ENCODE peak calls at places on chromosomes 1 and 21, in five cellular contexts. M, T, A, W and D are unnamed samples.

GRCh38 chr1:119779869-119780356 is 11.2 kb upstream of the HMGCS2 start:
- DNase-seq in A (peak; percentile 75), W (no peak), M (peak; percentile 64), T (no peak), D (peak; percentile 70)

GRCh38 chr1:224340711-224341384 is 10.9 kb upstream of the NVL start:
- DNase-seq in A (no peak), M (peak; percentile 54), W (peak; percentile 86), T (no peak), D (peak; percentile 36)

GRCh38 chr1:243496806-243497205 is 241.0 kb downstream of the SDCCAG8 start:
- DNase-seq in A (no peak), T (no peak), W (no peak), M (no peak), D (no peak)

GRCh38 chr1:167957710-167958109 is 20.8 kb upstream of the MPC2 start:
- DNase-seq in T (no peak), M (no peak), W (no peak), A (no peak), D (no peak)

GRCh38 chr1:2946999-2947650 is 74.1 kb upstream of the ACTRT2 start:
- DNase-seq in A (no peak), W (peak; percentile 56), M (no peak), T (no peak), D (no peak)

GRCh38 chr1:229210844-229211243 is 60.1 kb upstream of the RAB4A start:
- DNase-seq in M (no peak), A (no peak), W (no peak), T (no peak), D (no peak)

GRCh38 chr21:26116456-26117011 is 54.0 kb downstream of the APP start:
- DNase-seq in M (no peak), T (no peak), W (no peak), A (peak; percentile 28), D (no peak)

GRCh38 chr21:14366998-14367397 is 15.9 kb downstream of the HSPA13 start:
- DNase-seq in W (no peak), T (no peak), A (no peak), M (no peak), D (no peak)

GRCh38 chr21:29870814-29871213 is 69.0 kb downstream of the GRIK1 start:
- DNase-seq in T (no peak), A (no peak), M (no peak), W (no peak), D (no peak)

GRCh38 chr1:165898837-165899236 is 71.4 kb downstream of the UCK2 start:
- DNase-seq in T (no peak), A (no peak), M (no peak), W (no peak), D (no peak)

GRCh38 chr1:30302808-30303310 is 420.5 kb downstream of the MATN1 start:
- DNase-seq in M (no peak), W (no peak), T (no peak), A (no peak), D (no peak)

GRCh38 chr1:119163396-119163795 is 22.9 kb upstream of the WARS2 start:
- DNase-seq in M (no peak), T (no peak), A (no peak), W (no peak), D (no peak)

GRCh38 chr1:194538453-194538852 is 1352.0 kb upstream of the B3GALT2 start:
- DNase-seq in M (no peak), W (no peak), T (no peak), A (no peak), D (no peak)

GRCh38 chr21:42572906-42573495 is 59.3 kb downstream of the SLC37A1 start:
- DNase-seq in A (no peak), W (peak; percentile 36), T (no peak), M (peak; percentile 17), D (peak; percentile 3)

GRCh38 chr1:66311092-66311491 is 222.9 kb upstream of the SGIP1 start:
- DNase-seq in W (no peak), A (no peak), T (no peak), M (no peak), D (no peak)

GRCh38 chr1:234619794-234620247 is 9.8 kb upstream of the IRF2BP2 start:
- DNase-seq in T (no peak), M (no peak), W (no peak), A (no peak), D (no peak)

GRCh38 chr21:17532292-17532691 is 19.4 kb downstream of the CXADR start:
- DNase-seq in M (no peak), A (no peak), W (no peak), T (no peak), D (no peak)

GRCh38 chr1:66533804-66534745 is at the start of gene SGIP1:
- DNase-seq in A (no peak), W (no peak), T (no peak), M (peak; percentile 46), D (peak; percentile 18)

GRCh38 chr1:25590096-25590824 is 26.3 kb upstream of the MAN1C1 start:
- DNase-seq in A (peak; percentile 44), T (no peak), M (peak; percentile 61), W (peak; percentile 23), D (no peak)

GRCh38 chr1:173163209-173163608 is 43.9 kb downstream of the TNFSF4 start:
- DNase-seq in A (no peak), M (no peak), T (no peak), W (no peak), D (no peak)

GRCh38 chr1:244394346-244394745 is 57.4 kb downstream of the ADSS2 start:
- DNase-seq in W (no peak), T (no peak), A (no peak), M (no peak), D (no peak)

GRCh38 chr1:88524129-88524528 is 159.9 kb upstream of the PKN2 start:
- DNase-seq in T (no peak), M (no peak), W (no peak), A (no peak), D (no peak)

GRCh38 chr21:25709684-25710265 is 24.9 kb downstream of the ATP5PF start:
- DNase-seq in W (no peak), A (no peak), T (no peak), M (no peak), D (no peak)

GRCh38 chr1:31931241-31932225 is 6.6 kb downstream of the PTP4A2 start:
- DNase-seq in M (no peak), T (no peak), A (no peak), W (no peak), D (no peak)

GRCh38 chr1:184457500-184457899 is 70.7 kb downstream of the C1orf21 start:
- DNase-seq in M (no peak), A (peak; percentile 27), T (no peak), W (no peak), D (no peak)

GRCh38 chr1:59779949-59780348 is 34.8 kb upstream of the HOOK1 start:
- DNase-seq in T (no peak), A (no peak), M (no peak), W (no peak), D (no peak)

GRCh38 chr1:202563818-202564217 is 146.4 kb downstream of the SYT2 start:
- DNase-seq in A (no peak), W (no peak), T (no peak), M (no peak), D (no peak)

GRCh38 chr1:214438059-214438458 is 113.3 kb downstream of the PTPN14 start:
- DNase-seq in W (no peak), A (no peak), T (no peak), M (no peak), D (no peak)

GRCh38 chr1:94801919-94802546 is 18.1 kb upstream of the SLC44A3 start:
- DNase-seq in M (no peak), A (peak; percentile 42), T (peak; percentile 68), W (peak; percentile 82), D (peak; percentile 24)

GRCh38 chr1:160877221-160877620 is 7.8 kb downstream of the ITLN1 start:
- DNase-seq in A (no peak), M (no peak), W (no peak), T (no peak), D (no peak)

GRCh38 chr1:226655251-226656163 is 83.6 kb downstream of the ITPKB start:
- DNase-seq in W (peak; percentile 86), T (no peak), M (no peak), A (no peak), D (no peak)

GRCh38 chr1:226738421-226738994 is 574 bp downstream of the ITPKB start:
- DNase-seq in W (peak; percentile 91), M (peak; percentile 37), A (no peak), T (no peak), D (peak; percentile 48)

GRCh38 chr1:75559141-75559540 is 51.8 kb downstream of the SLC44A5 start:
- DNase-seq in M (no peak), W (no peak), A (no peak), T (no peak), D (no peak)

DNA sequence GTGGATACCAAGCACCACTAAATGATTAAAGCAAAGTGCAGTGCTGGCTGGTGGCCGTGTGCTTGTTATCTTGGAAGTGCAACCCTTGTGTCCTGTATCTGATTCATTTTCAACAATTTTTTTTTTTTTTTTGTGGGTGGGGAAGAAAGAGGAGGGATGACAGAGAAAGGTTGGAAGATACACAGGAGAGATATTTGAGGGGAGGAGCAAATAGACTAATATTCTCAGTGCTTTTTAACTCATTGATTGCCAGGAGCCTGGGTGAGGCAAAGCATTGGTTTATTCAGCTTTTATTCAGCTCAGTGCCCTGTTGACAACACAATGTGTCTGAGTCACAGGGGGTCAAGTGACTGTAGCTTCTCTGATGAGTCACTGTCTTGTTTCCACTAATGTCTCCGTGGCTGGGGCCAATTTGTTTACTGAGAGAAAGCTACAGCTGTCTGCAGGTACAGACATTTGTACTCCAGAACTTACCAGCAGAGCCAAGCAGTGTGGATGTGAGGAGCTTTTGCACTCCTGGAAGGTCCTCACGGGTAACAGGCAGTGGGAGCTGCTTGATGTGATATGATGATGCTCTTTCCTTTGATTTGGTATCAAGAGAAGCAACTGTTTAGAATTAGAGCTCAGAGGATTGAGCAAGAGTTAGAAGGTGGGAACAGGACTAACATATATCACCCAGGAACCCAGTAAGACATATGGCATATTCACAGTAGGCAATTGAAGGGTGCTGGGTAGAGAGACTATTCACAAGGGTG is 23.6 kb upstream of the DNM3 start:
- DNase-seq in W (no peak), M (no peak), A (no peak), T (peak; percentile 57), D (peak; percentile 8)
- TF ChIP-seq POLR2AphosphoS5 in W (no peak), M (no peak), A (no peak), T (no peak), D (no peak)

GRCh38 chr1:227787513-227788278 is 27.8 kb upstream of the PRSS38 start:
- DNase-seq in W (peak; percentile 98), T (peak; percentile 95), A (peak; percentile 94), M (peak; percentile 97), D (peak; percentile 95)
- TF ChIP-seq POLR2A in W (no peak), T (no peak), A (peak; percentile 78), M (peak; percentile 40), D (peak; percentile 77)

DNA sequence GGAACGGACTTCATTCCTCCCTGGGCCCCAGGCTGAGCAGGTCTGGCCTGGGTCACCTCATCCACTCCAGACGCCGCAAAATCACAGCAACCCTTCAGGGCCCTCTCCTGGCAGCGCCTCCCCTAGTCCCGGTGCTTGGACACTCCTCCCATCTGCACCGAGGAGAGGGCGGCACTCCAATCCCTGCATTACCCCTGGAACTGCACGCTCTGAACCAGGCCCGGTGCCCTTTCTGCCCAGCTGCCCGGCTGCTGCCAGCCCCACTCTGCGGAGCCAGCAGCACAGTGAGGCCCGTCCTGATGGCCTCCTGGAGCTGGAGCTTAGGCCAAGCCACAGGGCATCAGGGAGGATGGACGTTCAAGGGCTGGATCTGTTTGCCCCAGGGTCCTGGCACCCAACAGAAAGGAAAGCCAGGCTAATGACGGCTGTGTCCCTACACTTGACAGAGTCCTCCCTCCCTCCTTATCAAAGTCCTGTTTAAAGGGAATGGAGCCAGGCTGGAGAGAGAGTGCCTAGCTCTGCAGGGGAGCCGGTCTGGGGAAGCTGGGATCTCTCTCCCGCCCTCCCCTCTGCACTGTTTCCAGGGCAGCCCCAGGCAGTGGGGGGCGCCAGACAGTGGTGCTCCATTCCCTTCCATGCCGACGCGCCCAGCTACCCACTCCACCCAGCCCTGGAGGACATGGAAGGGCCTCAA is 12.7 kb downstream of the COL6A2 start:
- DNase-seq in T (no peak), A (peak; percentile 3), W (no peak), M (peak; percentile 21), D (peak; percentile 26)
- H3K9me3 ChIP-seq in T (peaks cover 3% of the 10 kb centered on the region), A (no peaks in the 10 kb centered on the region), W (peaks cover 34% of the 10 kb centered on the region), M (peaks cover 12% of the 10 kb centered on the region), D (no peaks in the 10 kb centered on the region)

GRCh38 chr1:12135612-12136011 is 31.2 kb upstream of the TNFRSF1B start:
- DNase-seq in A (no peak), T (no peak), M (no peak), W (peak; percentile 75), D (no peak)
- TF ChIP-seq POLR2AphosphoS5 in A (no peak), T (no peak), M (no peak), W (no peak), D (no peak)